ENCODE peak calls at places on chromosomes 16 and 17, in four cellular contexts. T is mesenchymal stem cell, A is neuronal stem cell, N is IMR-90. X is an unnamed sample.

GRCh38 chr17:3558603-3559269 is 1.1 kb upstream of the TRPV3 start:
- DNase-seq in T (peak; percentile 54), A (no peak), N (peak; percentile 92), X (no peak)

GRCh38 chr17:57993471-57994365 is 5.7 kb upstream of the VEZF1 start:
- DNase-seq in A (peak; percentile 60), N (no peak), T (no peak), X (no peak)

GRCh38 chr17:71631483-71631882 is 489.3 kb upstream of the SOX9 start:
- DNase-seq in N (peak; percentile 37), T (peak; percentile 40), A (no peak), X (no peak)

GRCh38 chr17:79617740-79618382 is 7.0 kb upstream of the RBFOX3 start:
- DNase-seq in N (no peak), T (no peak), A (no peak), X (no peak)

GRCh38 chr16:57621521-57622268 is 6.7 kb upstream of the ADGRG1 start:
- DNase-seq in N (no peak), A (no peak), T (no peak), X (no peak)

GRCh38 chr16:11254913-11255736 is 879 bp downstream of the SOCS1 start:
- DNase-seq in N (peak; percentile 34), T (peak; percentile 65), A (peak; percentile 42), X (no peak)

GRCh38 chr16:56742030-56742984 is 12.4 kb downstream of the NUP93 start:
- DNase-seq in T (peak; percentile 89), A (no peak), N (peak; percentile 92), X (peak; percentile 43)

GRCh38 chr17:76405607-76405966 is 21.2 kb downstream of the SPHK1 start:
- DNase-seq in A (no peak), T (no peak), N (no peak), X (no peak)

GRCh38 chr17:69882281-69882680 is 192.7 kb upstream of the KCNJ16 start:
- DNase-seq in N (peak; percentile 12), A (no peak), T (no peak), X (no peak)

GRCh38 chr17:76579281-76579680 is 6.4 kb downstream of the ST6GALNAC2 start:
- DNase-seq in T (no peak), A (no peak), N (no peak), X (no peak)

GRCh38 chr16:15993946-15994665 is 44.7 kb downstream of the ABCC1 start:
- DNase-seq in A (no peak), N (peak; percentile 71), T (no peak), X (no peak)

GRCh38 chr16:79601092-79601977 is 798 bp upstream of the MAF start:
- DNase-seq in A (peak; percentile 45), T (peak; percentile 73), N (no peak), X (peak; percentile 58)

GRCh38 chr16:46743232-46743719 is 4.9 kb downstream of the MYLK3 start:
- DNase-seq in T (peak; percentile 26), A (no peak), N (peak; percentile 28), X (peak; percentile 84)

GRCh38 chr17:31452101-31452500 is 60.6 kb downstream of the RAB11FIP4 start:
- DNase-seq in N (peak; percentile 8), T (no peak), A (no peak), X (no peak)

GRCh38 chr16:67433131-67433719 is 2.3 kb downstream of the HSD11B2 start:
- DNase-seq in A (no peak), N (no peak), T (no peak), X (no peak)

GRCh38 chr17:67139289-67139688 is 94.9 kb downstream of the CACNG1 start:
- DNase-seq in N (no peak), T (peak; percentile 22), A (no peak), X (no peak)

GRCh38 chr17:39461911-39462641 is 790 bp downstream of the CDK12 start:
- DNase-seq in T (peak; percentile 85), N (peak; percentile 58), A (no peak), X (peak; percentile 37)

GRCh38 chr17:51890710-51891109 is 267.8 kb downstream of the CA10 start:
- DNase-seq in T (no peak), N (no peak), A (no peak), X (no peak)

GRCh38 chr16:86926146-86926545 is 347.8 kb downstream of the FOXL1 start:
- DNase-seq in A (no peak), N (no peak), T (no peak), X (no peak)

GRCh38 chr17:7888184-7888920 is at the start of gene CHD3:
- DNase-seq in T (peak; percentile 68), A (no peak), N (peak; percentile 21), X (peak; percentile 56)

GRCh38 chr17:67784364-67785121 is 40.8 kb upstream of the BPTF start:
- DNase-seq in N (no peak), T (no peak), A (no peak), X (peak; percentile 11)

GRCh38 chr16:54156349-54156748 is 130.2 kb downstream of the IRX3 start:
- DNase-seq in N (no peak), A (no peak), T (no peak), X (no peak)

GRCh38 chr16:57801856-57802634 is at the start of gene KIFC3:
- DNase-seq in T (peak; percentile 82), A (no peak), N (peak; percentile 72), X (peak; percentile 78)

GRCh38 chr16:426906-427249 is 1.4 kb downstream of the RAB11FIP3 start:
- DNase-seq in T (no peak), A (no peak), N (no peak), X (no peak)

GRCh38 chr17:10177921-10178788 is 20.3 kb downstream of the GAS7 start:
- DNase-seq in T (peak; percentile 94), N (peak; percentile 83), A (no peak), X (peak; percentile 98)

GRCh38 chr16:445566-445965 is 20.1 kb downstream of the RAB11FIP3 start:
- DNase-seq in A (no peak), T (no peak), N (no peak), X (no peak)

GRCh38 chr16:74372953-74373846 is 2.9 kb upstream of the NPIPB15 start:
- DNase-seq in T (no peak), A (no peak), N (no peak), X (no peak)

GRCh38 chr17:28547096-28547622 is 5.3 kb downstream of the UNC119 start:
- DNase-seq in T (no peak), N (no peak), A (no peak), X (no peak)

GRCh38 chr17:45820052-45820780 is 24.5 kb upstream of the SPPL2C start:
- DNase-seq in T (no peak), A (no peak), N (no peak), X (no peak)

GRCh38 chr17:80664217-80664780 is 119.7 kb downstream of the RPTOR start:
- DNase-seq in A (no peak), T (peak; percentile 57), N (no peak), X (no peak)

GRCh38 chr17:74123350-74123749 is 80.1 kb upstream of the RPL38 start:
- DNase-seq in N (no peak), T (no peak), A (no peak), X (peak; percentile 84)

GRCh38 chr17:19487009-19487600 is 46.5 kb upstream of the SLC47A1 start:
- DNase-seq in T (no peak), A (no peak), N (no peak), X (no peak)

GRCh38 chr16:72860726-72861562 is 187.0 kb downstream of the ZFHX3 start:
- DNase-seq in N (no peak), T (no peak), A (no peak), X (no peak)

GRCh38 chr17:44606658-44607057 is 49.4 kb downstream of the FZD2 start:
- DNase-seq in T (no peak), A (no peak), N (no peak), X (no peak)

GRCh38 chr16:89314858-89315257 is 97.4 kb downstream of the ZNF778 start:
- DNase-seq in N (no peak), T (no peak), A (no peak), X (no peak)
- H3K4me1 ChIP-seq in N (peaks cover 39% of the 10 kb centered on the region), T (peaks cover 56% of the 10 kb centered on the region), A (peaks cover under 1% of the 10 kb centered on the region), X (peaks cover 2% of the 10 kb centered on the region)

GRCh38 chr17:78376161-78376560 is 2.3 kb upstream of the PGS1 start:
- DNase-seq in A (no peak), N (no peak), T (no peak), X (no peak)
- H3K79me1 ChIP-seq in A (peaks cover 6% of the 10 kb centered on the region), N (peaks cover 29% of the 10 kb centered on the region), T (peaks cover 2% of the 10 kb centered on the region), X (peaks cover 10% of the 10 kb centered on the region)

GRCh38 chr17:42536048-42536371 is at the start of gene NAGLU:
- DNase-seq in A (no peak), T (peak; percentile 92), N (peak; percentile 79), X (peak; percentile 87)
- H4K8ac ChIP-seq in A (peak within 1 kb of the TSS; percentile 20), T (peak within 1 kb of the TSS; percentile 98), N (peak within 1 kb of the TSS; percentile 100), X (no peak within 1 kb of the TSS)

GRCh38 chr17:59633658-59634359 is 14.1 kb downstream of the CLTC start:
- DNase-seq in T (no peak), A (no peak), N (no peak), X (no peak)
- H3K4me1 ChIP-seq in T (peaks cover 10% of the 10 kb centered on the region), A (no peaks in the 10 kb centered on the region), N (peaks cover 11% of the 10 kb centered on the region), X (no peaks in the 10 kb centered on the region)

GRCh38 chr16:29910819-29911675 is 10.8 kb downstream of the ASPHD1 start:
- DNase-seq in A (no peak), N (no peak), T (no peak), X (no peak)
- H3K79me1 ChIP-seq in A (peaks cover 1% of the 10 kb centered on the region), N (peaks cover 23% of the 10 kb centered on the region), T (peaks cover 12% of the 10 kb centered on the region), X (no peaks in the 10 kb centered on the region)

X was measured in mesendoderm.